ENCODE peak calls at places on chromosomes 5 and 9, in nine cellular contexts. H, Z, I, O, J, D, A, P and U are unnamed samples.

GRCh38 chr9:123003467-123003866 is 30.0 kb upstream of the GPR21 start:
- DNase-seq in P (no peak), J (no peak), A (peak), I (no peak), Z (peak), O (no peak), D (no peak), H (no peak), U (no peak)

GRCh38 chr5:21164425-21164824 is 1176.4 kb upstream of the CDH18 start:
- DNase-seq in I (no peak), H (no peak), A (no peak), O (no peak), Z (no peak), D (no peak), P (peak), J (no peak), U (no peak)

GRCh38 chr5:173704615-173705511 is 88.4 kb upstream of the BOD1 start:
- DNase-seq in H (no peak), A (no peak), I (no peak), O (no peak), D (no peak), Z (no peak), J (no peak), P (peak), U (no peak)

GRCh38 chr5:65812648-65813047 is 90.6 kb downstream of the NLN start:
- DNase-seq in D (no peak), I (no peak), P (no peak), O (peak), A (no peak), H (no peak), Z (no peak), J (peak), U (peak)

GRCh38 chr9:35067056-35067455 is 5.4 kb downstream of the VCP start:
- DNase-seq in Z (no peak), J (no peak), A (no peak), I (no peak), P (no peak), H (no peak), D (no peak), O (peak), U (peak)

GRCh38 chr9:120477534-120478001 is 102.4 kb downstream of the CDK5RAP2 start:
- DNase-seq in J (peak), H (peak), D (peak), P (peak), Z (peak), O (peak), I (peak), A (peak), U (peak)

GRCh38 chr9:136618578-136619547 is 43.9 kb upstream of the EGFL7 start:
- DNase-seq in D (no peak), I (peak), A (no peak), P (no peak), O (no peak), J (no peak), H (no peak), Z (no peak), U (no peak)

GRCh38 chr5:172903790-172904189 is 55.4 kb upstream of the RPL26L1 start:
- DNase-seq in A (peak), P (no peak), O (peak), I (no peak), Z (peak), D (peak), H (no peak), J (peak), U (peak)

GRCh38 chr5:176658817-176659216 is 11.5 kb downstream of the TSPAN17 start:
- DNase-seq in D (no peak), H (no peak), O (no peak), J (no peak), P (no peak), Z (peak), I (no peak), A (no peak), U (no peak)

GRCh38 chr5:40227927-40228326 is 451.8 kb upstream of the PTGER4 start:
- DNase-seq in P (no peak), Z (peak), O (no peak), H (no peak), I (no peak), D (no peak), J (no peak), A (no peak), U (no peak)

GRCh38 chr5:112353678-112354077 is 65.4 kb downstream of the EPB41L4A start:
- DNase-seq in O (no peak), H (no peak), J (no peak), P (no peak), I (no peak), D (no peak), Z (no peak), A (no peak), U (no peak)

GRCh38 chr5:168057905-168058304 is 233.5 kb upstream of the WWC1 start:
- DNase-seq in Z (no peak), A (no peak), J (no peak), P (no peak), H (no peak), O (peak), D (no peak), I (peak), U (no peak)

GRCh38 chr5:176700239-176700847 is 53.1 kb downstream of the TSPAN17 start:
- DNase-seq in O (peak), P (peak), D (peak), J (peak), Z (no peak), A (peak), I (peak), H (no peak), U (peak)

GRCh38 chr9:136995772-136996308 is 528 bp downstream of the CLIC3 start:
- DNase-seq in H (peak), O (peak), P (no peak), A (peak), J (no peak), D (no peak), I (no peak), Z (peak), U (no peak)

GRCh38 chr5:104987074-104987473 is 1424.5 kb upstream of the NUDT12 start:
- DNase-seq in Z (no peak), A (no peak), O (no peak), J (no peak), I (no peak), D (no peak), P (no peak), H (no peak), U (no peak)

GRCh38 chr5:176671890-176672615 is 24.8 kb downstream of the TSPAN17 start:
- DNase-seq in J (no peak), D (no peak), I (no peak), H (no peak), A (no peak), P (no peak), Z (no peak), O (no peak), U (no peak)

DNA sequence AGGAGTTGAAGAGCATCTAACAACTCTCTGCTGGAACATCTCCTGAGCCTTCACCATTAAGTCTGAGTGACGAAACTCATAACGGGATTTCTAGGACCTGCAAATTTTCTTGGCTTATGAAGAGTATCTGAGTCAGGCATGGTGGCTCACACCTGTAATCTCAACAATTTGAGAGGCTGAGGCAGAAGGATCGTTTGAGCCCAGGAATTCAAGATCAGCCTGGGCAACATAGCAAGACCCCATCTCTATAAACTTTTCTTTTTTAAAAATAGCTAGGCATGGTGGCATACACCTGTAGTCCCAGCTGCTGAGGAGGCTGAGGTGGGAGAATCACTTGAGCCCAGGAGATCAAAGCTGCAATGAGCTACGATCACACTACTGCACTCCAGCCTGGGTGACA is 48.8 kb downstream of the EPB41L4B start:
- DNase-seq in O (no peak), D (no peak), Z (no peak), J (no peak), H (no peak), I (no peak), P (peak), A (no peak), U (no peak)
- TF ChIP-seq CTCF in O (no peak), D (no peak), Z (no peak), J (no peak), H (no peak), I (no peak), P (no peak), A (no peak), U (no peak)

DNA sequence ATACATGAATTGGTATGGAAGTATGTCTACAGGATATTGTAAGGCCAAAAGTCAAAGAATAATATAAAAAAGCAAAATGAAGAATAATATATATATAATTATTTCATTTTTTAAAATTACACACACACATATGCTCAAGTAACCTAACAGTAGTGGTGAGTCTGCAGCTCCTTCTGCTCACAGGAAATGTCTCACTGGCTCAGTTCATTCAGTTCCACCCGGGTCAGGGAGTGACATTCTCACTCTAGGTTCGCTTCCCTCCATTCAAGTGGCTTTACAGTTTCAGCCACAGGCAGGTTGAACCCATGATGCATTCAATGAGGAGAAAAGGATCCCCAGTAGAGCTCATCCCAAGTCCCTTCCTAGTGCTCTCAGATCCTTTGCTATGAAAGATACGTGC is 90.8 kb downstream of the SUSD1 start:
- DNase-seq in D (no peak), Z (peak), P (no peak), I (no peak), O (no peak), J (no peak), A (no peak), H (no peak), U (no peak)
- H3K4me3 ChIP-seq in D (no peak), Z (no peak), P (no peak), I (no peak), O (no peak), J (no peak), A (no peak), H (no peak), U (no peak)

GRCh38 chr9:127614961-127615360 is 2.9 kb downstream of the STXBP1 start:
- DNase-seq in Z (no peak), A (peak), I (no peak), P (no peak), D (no peak), H (no peak), J (no peak), O (no peak), U (no peak)

GRCh38 chr9:127612993-127613954 is 1.2 kb downstream of the STXBP1 start:
- DNase-seq in D (no peak), H (peak), Z (peak), I (no peak), A (peak), P (peak), O (peak), J (peak), U (peak)

GRCh38 chr9:127608104-127608966 is 3.7 kb upstream of the STXBP1 start:
- DNase-seq in D (peak), O (peak), H (peak), I (peak), Z (peak), P (peak), A (peak), J (peak), U (peak)

GRCh38 chr9:127611796-127612790 is at the start of gene STXBP1:
- DNase-seq in H (peak), J (peak), I (peak), A (peak), P (peak), O (peak), D (peak), Z (peak), U (peak)
- TF ChIP-seq CTCF in H (no peak), J (no peak), I (peak), A (no peak), P (peak), O (no peak), D (no peak), Z (peak), U (peak)

DNA sequence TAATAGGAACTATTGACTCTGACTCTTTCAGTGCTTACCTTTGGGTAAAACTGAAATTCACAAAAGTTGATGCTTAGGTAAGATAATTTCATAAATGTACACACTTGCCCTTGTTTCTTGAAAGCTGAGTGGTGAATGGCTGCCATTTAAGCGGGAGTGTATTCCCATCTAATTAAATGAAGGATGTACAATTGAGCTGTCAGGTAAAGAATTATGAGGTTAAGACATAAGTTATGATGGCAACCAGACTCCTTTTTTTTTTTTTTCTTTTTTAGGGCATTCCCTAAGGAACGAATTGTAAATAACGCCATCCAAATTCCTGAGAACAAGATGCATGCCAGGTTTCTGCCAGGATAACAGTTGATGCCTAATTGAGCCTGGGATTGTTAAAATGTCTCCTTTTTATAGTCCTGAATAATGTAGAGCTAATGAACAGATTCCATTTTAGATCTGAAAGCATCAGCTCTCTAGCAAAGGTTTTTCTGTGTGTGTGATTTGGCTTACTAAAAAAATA is 199.7 kb downstream of the ISL1 start:
- DNase-seq in Z (no peak), I (no peak), A (no peak), P (no peak), J (no peak), D (no peak), H (no peak), O (no peak), U (no peak)
- H3K4me3 ChIP-seq in Z (no peak), I (no peak), A (no peak), P (no peak), J (no peak), D (no peak), H (no peak), O (no peak), U (no peak)

DNA sequence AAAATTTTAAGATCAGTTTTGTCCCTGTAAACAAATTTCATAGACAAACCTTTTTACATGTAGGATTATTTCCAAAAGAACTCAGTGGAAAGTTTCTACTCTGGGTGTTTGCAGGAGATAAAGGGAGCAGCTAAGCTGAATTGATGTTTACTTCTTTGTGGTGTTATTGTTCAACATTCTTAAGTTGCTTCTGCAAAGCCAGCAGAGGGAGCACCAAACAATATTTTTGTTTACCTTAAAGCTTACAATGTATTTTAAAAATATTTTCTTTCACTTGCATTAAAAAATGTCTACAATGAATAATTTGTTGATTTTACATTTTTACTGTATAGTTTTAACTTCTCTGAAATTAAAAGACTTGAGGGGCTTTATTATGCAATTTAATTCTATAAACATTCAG is 135.5 kb downstream of the ATG10 start:
- DNase-seq in J (peak), A (peak), P (no peak), O (peak), I (no peak), Z (peak), D (peak), H (no peak), U (peak)
- TF ChIP-seq CTCF in J (peak), A (peak), P (no peak), O (peak), I (peak), Z (peak), D (peak), H (no peak), U (peak)

GRCh38 chr5:159504857-159505304 is 174.6 kb upstream of the IL12B start:
- DNase-seq in D (no peak), P (no peak), O (peak), Z (peak), A (peak), H (peak), J (peak), I (no peak), U (peak)

GRCh38 chr5:159507661-159508060 is 177.4 kb upstream of the IL12B start:
- DNase-seq in P (no peak), J (no peak), Z (no peak), I (no peak), D (no peak), H (no peak), O (no peak), A (no peak), U (no peak)

GRCh38 chr5:159508344-159508743 is 178.1 kb upstream of the IL12B start:
- DNase-seq in D (no peak), I (no peak), O (no peak), P (no peak), J (no peak), H (no peak), Z (no peak), A (no peak), U (no peak)

GRCh38 chr5:159509002-159509660 is 178.8 kb upstream of the IL12B start:
- DNase-seq in D (no peak), A (no peak), I (no peak), O (no peak), J (no peak), Z (peak), H (no peak), P (no peak), U (no peak)

DNA sequence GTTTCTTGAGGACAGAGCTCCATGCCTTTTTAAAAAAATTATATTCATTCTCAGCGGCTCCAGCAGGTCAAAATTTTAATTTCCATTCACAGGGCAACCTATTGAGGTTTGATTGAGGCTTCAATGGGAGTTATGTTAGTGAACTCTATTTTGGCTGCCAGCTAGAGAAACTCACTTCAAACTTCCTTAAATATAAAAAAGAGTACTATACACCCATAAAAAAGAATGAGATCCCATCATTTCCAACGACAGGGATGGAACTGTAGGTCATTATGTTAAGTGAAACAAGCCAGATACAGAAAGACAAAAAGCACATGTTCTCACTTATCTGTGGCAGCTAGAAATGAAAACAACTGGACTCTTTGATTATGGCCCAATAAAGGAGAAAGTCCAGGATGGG is 176.8 kb upstream of the IL12B start:
- DNase-seq in P (no peak), A (no peak), Z (no peak), H (no peak), O (no peak), I (no peak), J (no peak), D (no peak), U (no peak)
- H3K4me3 ChIP-seq in P (no peak), A (no peak), Z (no peak), H (no peak), O (no peak), I (no peak), J (no peak), D (no peak), U (no peak)